ENCODE peak calls at places on chromosomes 16 and 17, in nine cellular contexts. M is astrocyte, J is OCI-LY7, B is GM23248, W is osteoblast, A is neuronal stem cell, G is IMR-90, Y is H9, F is keratinocyte. L is an unnamed sample.

GRCh38 chr16:74045539-74045938 is 251.1 kb upstream of the PSMD7 start:
- DNase-seq in W (no peak), M (no peak), Y (no peak), G (no peak), J (no peak), A (no peak), B (no peak), F (no peak), L (no peak)

GRCh38 chr16:89720520-89720858 is 209 bp downstream of the VPS9D1 start:
- DNase-seq in F (no peak), A (peak; percentile 63), J (no peak), B (peak; percentile 68), W (no peak), M (no peak), G (no peak), Y (peak; percentile 67), L (peak; percentile 23)

GRCh38 chr16:54519161-54519685 is 232.6 kb upstream of the IRX3 start:
- DNase-seq in Y (no peak), A (no peak), F (no peak), G (no peak), W (no peak), J (no peak), B (no peak), M (no peak), L (no peak)

GRCh38 chr16:805474-805873 is 4.9 kb upstream of the GNG13 start:
- DNase-seq in Y (no peak), M (no peak), W (no peak), F (no peak), G (no peak), A (no peak), J (no peak), B (no peak), L (no peak)

GRCh38 chr17:74485841-74486240 is 19.4 kb downstream of the CD300A start:
- DNase-seq in G (no peak), M (no peak), A (no peak), F (no peak), W (no peak), B (no peak), J (no peak), Y (peak; percentile 19), L (no peak)

GRCh38 chr17:74163271-74163821 is 40.1 kb upstream of the RPL38 start:
- DNase-seq in F (no peak), M (no peak), A (no peak), J (no peak), Y (peak; percentile 56), B (no peak), W (no peak), G (no peak), L (no peak)

GRCh38 chr16:14409563-14409962 is 220.5 kb downstream of the PARN start:
- DNase-seq in G (peak; percentile 91), B (peak; percentile 94), F (no peak), Y (no peak), A (no peak), W (peak; percentile 93), J (no peak), M (peak; percentile 93), L (peak; percentile 96)

GRCh38 chr16:24771132-24771778 is 41.8 kb downstream of the TNRC6A start:
- DNase-seq in W (peak; percentile 48), M (peak; percentile 36), B (peak; percentile 47), G (peak; percentile 75), J (no peak), A (no peak), Y (no peak), F (no peak), L (peak; percentile 51)

GRCh38 chr16:70457446-70457845 is 3.1 kb downstream of the FCSK start:
- DNase-seq in A (no peak), W (no peak), B (no peak), F (no peak), G (no peak), M (no peak), J (no peak), Y (no peak), L (no peak)

GRCh38 chr17:15954222-15954621 is 9.3 kb downstream of the ADORA2B start:
- DNase-seq in B (peak; percentile 95), A (no peak), M (peak; percentile 86), F (peak; percentile 98), J (no peak), G (peak; percentile 90), W (peak; percentile 94), Y (no peak), L (peak; percentile 90)

GRCh38 chr17:65785109-65785508 is 223.7 kb upstream of the AXIN2 start:
- DNase-seq in J (no peak), F (peak; percentile 26), G (peak; percentile 97), Y (no peak), W (peak; percentile 65), A (no peak), B (peak; percentile 91), M (peak; percentile 98), L (peak; percentile 96)

GRCh38 chr17:73575470-73576235 is 68.6 kb downstream of the SDK2 start:
- DNase-seq in W (no peak), F (no peak), G (no peak), Y (no peak), A (no peak), M (no peak), J (no peak), B (no peak), L (no peak)

GRCh38 chr17:67689534-67690177 is 28.1 kb upstream of the NOL11 start:
- DNase-seq in G (peak; percentile 66), Y (no peak), M (peak; percentile 48), J (peak; percentile 80), W (peak; percentile 84), B (peak; percentile 79), A (peak; percentile 54), F (peak; percentile 23), L (peak; percentile 80)

GRCh38 chr17:68820476-68820824 is 134.7 kb downstream of the ABCA8 start:
- DNase-seq in J (no peak), A (no peak), G (no peak), M (no peak), B (no peak), W (no peak), Y (no peak), F (no peak), L (no peak)

GRCh38 chr17:68821860-68822693 is 133.1 kb downstream of the ABCA8 start:
- DNase-seq in A (no peak), W (peak; percentile 86), G (peak; percentile 94), J (no peak), Y (no peak), B (peak; percentile 87), F (peak; percentile 23), M (peak; percentile 96), L (peak; percentile 97)

GRCh38 chr17:68820825-68821481 is 134.2 kb downstream of the ABCA8 start:
- DNase-seq in M (no peak), A (no peak), Y (no peak), F (no peak), B (no peak), W (peak; percentile 61), G (no peak), J (no peak), L (no peak)

GRCh38 chr17:68822752-68823289 is 132.4 kb downstream of the ABCA8 start:
- DNase-seq in Y (no peak), M (no peak), B (no peak), A (no peak), G (no peak), F (no peak), J (no peak), W (no peak), L (no peak)

GRCh38 chr17:68819465-68819864 is 135.7 kb downstream of the ABCA8 start:
- DNase-seq in F (no peak), M (no peak), W (no peak), J (no peak), B (no peak), Y (no peak), A (no peak), G (no peak), L (no peak)
- H2AFZ ChIP-seq in F (no peak overlapping the region), M (no peak overlapping the region), W (no peak overlapping the region), J (no peak overlapping the region), B (no peak overlapping the region), Y (no peak overlapping the region), A (no peak overlapping the region), G (no peak overlapping the region), L (no peak overlapping the region)

DNA sequence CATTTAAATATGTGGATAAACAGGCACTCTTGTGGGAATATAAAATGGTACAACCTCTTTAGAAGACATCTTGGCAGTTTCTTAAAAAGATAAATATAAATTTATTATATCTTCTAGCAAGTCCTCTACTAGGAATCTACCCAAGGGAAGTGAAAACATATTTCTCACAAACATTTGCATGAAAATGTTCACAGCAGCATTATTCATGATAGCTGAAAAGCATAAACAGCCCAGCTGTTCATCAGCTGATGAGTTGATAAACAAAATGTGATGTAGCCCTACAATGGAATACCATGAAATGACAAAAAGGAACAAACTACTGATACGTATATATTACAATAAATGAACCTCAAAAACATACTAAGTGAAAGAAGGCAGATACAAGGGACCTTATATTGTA is 12.0 kb downstream of the DGKE start:
- DNase-seq in J (no peak), M (no peak), F (no peak), W (no peak), G (no peak), Y (no peak), A (no peak), B (no peak), L (no peak)
- H2AFZ ChIP-seq in J (no peak overlapping the region), M (no peak overlapping the region), F (no peak overlapping the region), W (no peak overlapping the region), G (no peak overlapping the region), Y (no peak overlapping the region), A (no peak overlapping the region), B (no peak overlapping the region), L (no peak overlapping the region)

GRCh38 chr16:88316151-88316550 is 66.6 kb upstream of the ZNF469 start:
- DNase-seq in G (no peak), J (no peak), F (no peak), Y (no peak), B (no peak), M (no peak), A (no peak), W (peak; percentile 86), L (no peak)
- H2AFZ ChIP-seq in G (peak overlapping the region; percentile 87), J (no peak overlapping the region), F (peak overlapping the region; percentile 69), Y (no peak overlapping the region), B (no peak overlapping the region), M (peak overlapping the region; percentile 54), A (peak overlapping the region; percentile 67), W (peak overlapping the region; percentile 49), L (no peak overlapping the region)

DNA sequence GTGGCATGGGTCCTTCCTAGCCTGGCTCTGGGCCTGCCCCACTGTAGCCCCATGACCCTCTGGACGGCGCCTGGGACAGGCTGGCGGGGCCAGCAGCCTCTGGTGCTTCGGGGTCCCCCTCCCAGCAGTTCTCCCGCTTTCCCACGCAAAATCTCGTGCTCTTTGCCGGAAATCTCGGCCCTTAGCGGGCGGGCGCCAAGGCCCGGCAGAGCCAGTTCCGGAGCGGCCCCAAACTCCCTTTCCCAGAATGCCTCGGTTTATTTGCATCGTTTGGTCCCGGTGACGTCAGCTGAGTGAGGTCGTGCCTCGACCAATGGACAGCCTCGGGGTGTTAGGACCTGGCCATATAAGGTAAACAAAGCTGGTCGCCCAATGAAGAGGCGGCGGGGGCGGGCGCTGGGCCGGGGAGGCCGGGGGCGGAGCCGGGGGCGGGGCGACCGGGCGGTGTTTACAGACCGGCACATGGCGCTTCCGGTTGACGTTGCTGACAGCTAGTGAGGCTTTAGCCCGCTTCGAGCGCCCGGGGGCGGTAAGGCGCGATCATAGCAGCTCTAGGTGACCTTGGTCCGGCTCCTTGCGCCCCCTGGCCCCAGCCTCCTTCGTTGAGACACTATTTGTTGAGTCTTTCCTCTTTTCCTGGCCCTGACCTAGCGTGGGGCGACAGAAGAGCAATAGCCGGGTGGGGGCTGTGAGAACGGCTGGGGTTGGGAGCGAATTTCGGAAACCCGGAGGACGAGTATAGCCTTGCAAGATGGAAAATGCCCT is 1.5 kb upstream of the UBALD1 start:
- DNase-seq in Y (peak; percentile 100), F (peak; percentile 98), B (peak; percentile 100), M (peak; percentile 99), A (peak; percentile 99), J (peak; percentile 100), W (peak; percentile 100), G (peak; percentile 100), L (peak; percentile 100)
- H2AFZ ChIP-seq in Y (no peak overlapping the region), F (peak overlapping the region; percentile 95), B (peak overlapping the region; percentile 90), M (peak overlapping the region; percentile 93), A (peak overlapping the region; percentile 94), J (peak overlapping the region; percentile 82), W (peak overlapping the region; percentile 94), G (peak overlapping the region; percentile 98), L (peak overlapping the region; percentile 85)

GRCh38 chr16:29961479-29962343 is at the start of gene TMEM219:
- DNase-seq in F (peak; percentile 40), M (peak; percentile 62), B (peak; percentile 94), J (peak; percentile 94), G (peak; percentile 83), W (peak; percentile 99), A (peak; percentile 93), Y (peak; percentile 89), L (peak; percentile 77)
- H2AFZ ChIP-seq in F (peak within 1 kb of the TSS; percentile 95), M (peak within 1 kb of the TSS; percentile 94), B (peak within 1 kb of the TSS; percentile 77), J (peak within 1 kb of the TSS; percentile 73), G (peak within 1 kb of the TSS; percentile 98), W (peak within 1 kb of the TSS; percentile 95), A (peak within 1 kb of the TSS; percentile 90), Y (peak within 1 kb of the TSS; percentile 90), L (peak within 1 kb of the TSS; percentile 74)